ENCODE peak calls at places on chromosomes 11 and 22, in nine cellular contexts. K is dorsolateral prefrontal cortex, X is mesothelial cell of epicardium, M is mammary epithelial cell, A is upper lobe of right lung, I is fibroblast of pulmonary artery, E is HFF-Myc, S is RWPE1, Q is HFFc6. G is an unnamed sample.

GRCh38 chr11:129252621-129253020 is 60.5 kb upstream of the ARHGAP32 start:
- DNase-seq in K (no peak), X (no peak), M (no peak), A (no peak), I (no peak), E (no peak), S (no peak), Q (no peak), G (no peak)

GRCh38 chr11:72635309-72635915 is 38.8 kb downstream of the PDE2A start:
- DNase-seq in K (no peak), X (no peak), M (no peak), A (no peak), I (no peak), E (no peak), S (no peak), Q (no peak), G (no peak)

GRCh38 chr22:44933829-44934735 is 75.7 kb downstream of the PHF21B start:
- DNase-seq in K (no peak), X (no peak), M (no peak), A (no peak), I (no peak), E (no peak), S (no peak), Q (no peak), G (no peak)

GRCh38 chr11:80103149-80103859 is 662.5 kb upstream of the TENM4 start:
- DNase-seq in K (no peak), X (no peak), M (peak), A (no peak), I (peak), E (peak), S (peak), Q (peak), G (no peak)

GRCh38 chr11:130653838-130654601 is 205.6 kb downstream of the ADAMTS15 start:
- DNase-seq in K (peak), X (no peak), M (no peak), A (peak), I (peak), E (no peak), S (no peak), Q (no peak), G (no peak)

GRCh38 chr11:94938399-94939055 is 34.8 kb downstream of the CWC15 start:
- DNase-seq in K (no peak), X (peak), M (no peak), A (no peak), I (peak), E (no peak), S (no peak), Q (peak), G (no peak)

GRCh38 chr11:15842345-15842744 is 514.0 kb downstream of the SOX6 start:
- DNase-seq in K (no peak), X (no peak), M (no peak), A (no peak), I (no peak), E (no peak), S (no peak), Q (no peak), G (no peak)

GRCh38 chr11:40754297-40754696 is 705.2 kb downstream of the LRRC4C start:
- DNase-seq in K (no peak), X (no peak), M (no peak), A (no peak), I (no peak), E (no peak), S (no peak), Q (no peak), G (no peak)

GRCh38 chr22:50528682-50529415 is 963 bp downstream of the TYMP start:
- DNase-seq in K (no peak), X (no peak), M (no peak), A (no peak), I (no peak), E (no peak), S (no peak), Q (no peak), G (no peak)

GRCh38 chr22:19767427-19768380 is 7.1 kb downstream of the TBX1 start:
- DNase-seq in K (no peak), X (no peak), M (no peak), A (no peak), I (no peak), E (no peak), S (no peak), Q (no peak), G (no peak)

GRCh38 chr11:11044137-11044855 is 186.4 kb upstream of the ZBED5 start:
- DNase-seq in K (no peak), X (no peak), M (no peak), A (no peak), I (peak), E (no peak), S (no peak), Q (no peak), G (no peak)

GRCh38 chr11:104926771-104927470 is 28.7 kb upstream of the CASP12 start:
- DNase-seq in K (no peak), X (no peak), M (no peak), A (no peak), I (no peak), E (no peak), S (no peak), Q (no peak), G (no peak)

GRCh38 chr11:65997286-65997685 is 4.7 kb downstream of the EIF1AD start:
- DNase-seq in K (no peak), X (no peak), M (no peak), A (no peak), I (no peak), E (no peak), S (no peak), Q (no peak), G (no peak)

GRCh38 chr11:1628506-1629325 is 859 bp upstream of the KRTAP5-5 start:
- DNase-seq in K (peak), X (peak), M (no peak), A (peak), I (peak), E (no peak), S (peak), Q (no peak), G (peak)

GRCh38 chr11:2584812-2585565 is 114.8 kb downstream of the KCNQ1OT1 start:
- DNase-seq in K (peak), X (no peak), M (no peak), A (peak), I (no peak), E (no peak), S (no peak), Q (no peak), G (peak)

GRCh38 chr11:74577624-74578396 is 14.6 kb upstream of the POLD3 start:
- DNase-seq in K (no peak), X (no peak), M (no peak), A (no peak), I (no peak), E (no peak), S (no peak), Q (no peak), G (no peak)

GRCh38 chr11:68312780-68313573 is 586 bp downstream of the LRP5 start:
- DNase-seq in K (no peak), X (peak), M (no peak), A (peak), I (no peak), E (no peak), S (peak), Q (no peak), G (peak)

GRCh38 chr11:34380696-34381095 is 22.9 kb upstream of the ABTB2 start:
- DNase-seq in K (no peak), X (no peak), M (peak), A (no peak), I (no peak), E (no peak), S (peak), Q (peak), G (no peak)

GRCh38 chr22:35380537-35381423 is at the start of gene HMOX1:
- DNase-seq in K (peak), X (peak), M (peak), A (peak), I (peak), E (peak), S (peak), Q (peak), G (peak)

GRCh38 chr11:17541330-17541885 is 2.8 kb downstream of the USH1C start:
- DNase-seq in K (no peak), X (no peak), M (peak), A (no peak), I (no peak), E (no peak), S (peak), Q (peak), G (no peak)

GRCh38 chr11:693415-693831 is 1.6 kb downstream of the DEAF1 start:
- DNase-seq in K (no peak), X (no peak), M (peak), A (no peak), I (no peak), E (no peak), S (no peak), Q (no peak), G (no peak)

GRCh38 chr11:61513143-61513740 is 4.7 kb downstream of the LRRC10B start:
- DNase-seq in K (no peak), X (no peak), M (no peak), A (no peak), I (no peak), E (no peak), S (no peak), Q (no peak), G (no peak)

GRCh38 chr11:43585877-43586608 is 94.5 kb upstream of the HSD17B12 start:
- DNase-seq in K (no peak), X (no peak), M (no peak), A (no peak), I (no peak), E (no peak), S (no peak), Q (no peak), G (no peak)
- TF ChIP-seq CTCF in K (no peak), X (no peak), M (no peak), A (no peak), I (no peak), E (no peak), S (no peak), Q (no peak), G (no peak)

DNA sequence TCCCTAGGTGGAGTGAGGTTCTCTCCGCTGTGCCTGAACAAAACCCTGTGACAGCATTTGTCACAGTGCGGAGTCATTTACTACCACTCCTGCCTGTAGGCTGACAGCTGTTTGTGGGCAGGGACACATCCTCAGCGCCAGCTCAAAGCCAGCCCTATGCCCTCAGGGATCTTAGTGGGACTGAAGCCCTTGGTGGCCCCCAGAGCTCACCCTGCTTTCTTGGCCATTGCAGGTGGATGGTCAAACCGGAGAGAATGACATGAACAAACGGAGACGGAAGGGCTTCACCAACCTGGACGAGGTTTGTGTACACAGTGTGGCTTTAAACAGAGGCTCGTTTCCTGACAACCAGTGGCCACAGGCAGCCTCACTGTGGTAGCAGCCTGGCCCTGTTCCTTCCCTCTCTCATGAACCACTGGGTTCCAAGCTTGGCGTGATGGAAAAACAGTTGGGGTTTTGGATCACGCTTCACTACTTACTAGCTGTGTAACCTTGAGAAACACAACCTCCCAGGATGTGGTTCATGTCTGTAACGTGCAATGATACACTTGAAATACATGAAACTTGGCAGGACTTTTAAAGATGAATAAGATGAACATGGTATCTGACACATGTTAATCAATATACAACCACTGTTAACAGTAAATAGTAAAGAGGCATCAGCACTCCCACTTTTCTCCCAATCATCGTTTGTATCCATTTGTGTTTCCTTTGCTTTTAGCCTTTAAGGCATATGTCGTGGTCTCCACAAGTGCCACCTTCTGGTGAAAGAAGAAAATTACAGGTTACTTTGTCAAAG is 125.8 kb downstream of the MICAL2 start:
- DNase-seq in K (no peak), X (no peak), M (peak), A (no peak), I (peak), E (peak), S (peak), Q (peak), G (no peak)
- TF ChIP-seq CTCF in K (peak), X (peak), M (peak), A (peak), I (peak), E (peak), S (peak), Q (peak), G (peak)

GRCh38 chr11:13699041-13699440 is 30.6 kb downstream of the FAR1 start:
- DNase-seq in K (no peak), X (no peak), M (no peak), A (no peak), I (no peak), E (no peak), S (no peak), Q (no peak), G (no peak)

GRCh38 chr11:13698147-13698546 is 29.7 kb downstream of the FAR1 start:
- DNase-seq in K (no peak), X (no peak), M (no peak), A (no peak), I (no peak), E (no peak), S (no peak), Q (no peak), G (no peak)

GRCh38 chr11:13697710-13698109 is 29.2 kb downstream of the FAR1 start:
- DNase-seq in K (no peak), X (no peak), M (no peak), A (no peak), I (no peak), E (no peak), S (no peak), Q (no peak), G (no peak)

GRCh38 chr11:13701506-13701905 is 33.0 kb downstream of the FAR1 start:
- DNase-seq in K (no peak), X (no peak), M (no peak), A (no peak), I (no peak), E (no peak), S (no peak), Q (no peak), G (no peak)

DNA sequence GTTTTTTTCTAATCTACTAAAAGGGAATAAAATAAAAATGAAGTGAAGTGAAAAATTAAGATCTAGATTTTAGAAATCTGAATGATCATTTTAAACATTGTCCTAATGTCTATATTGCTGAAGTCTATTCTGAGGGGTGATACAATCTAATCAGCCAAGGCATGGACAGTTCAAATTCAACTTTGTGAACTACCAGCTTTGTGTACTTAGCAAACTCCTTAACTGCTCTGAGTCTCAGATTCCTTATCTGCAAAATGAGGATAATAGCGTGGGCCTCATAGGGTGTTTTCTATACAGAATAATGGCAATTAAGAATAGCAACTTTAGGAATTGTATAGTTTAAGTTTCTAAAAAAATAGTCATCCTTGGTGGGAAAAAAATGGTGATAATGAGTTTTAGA is 31.4 kb downstream of the FAR1 start:
- DNase-seq in K (no peak), X (no peak), M (no peak), A (no peak), I (no peak), E (no peak), S (no peak), Q (no peak), G (no peak)
- TF ChIP-seq CTCF in K (no peak), X (no peak), M (no peak), A (no peak), I (no peak), E (no peak), S (no peak), Q (no peak), G (no peak)

GRCh38 chr11:59102259-59102765 is 4.7 kb upstream of the FAM111B start:
- DNase-seq in K (peak), X (peak), M (peak), A (peak), I (peak), E (no peak), S (peak), Q (peak), G (peak)

DNA sequence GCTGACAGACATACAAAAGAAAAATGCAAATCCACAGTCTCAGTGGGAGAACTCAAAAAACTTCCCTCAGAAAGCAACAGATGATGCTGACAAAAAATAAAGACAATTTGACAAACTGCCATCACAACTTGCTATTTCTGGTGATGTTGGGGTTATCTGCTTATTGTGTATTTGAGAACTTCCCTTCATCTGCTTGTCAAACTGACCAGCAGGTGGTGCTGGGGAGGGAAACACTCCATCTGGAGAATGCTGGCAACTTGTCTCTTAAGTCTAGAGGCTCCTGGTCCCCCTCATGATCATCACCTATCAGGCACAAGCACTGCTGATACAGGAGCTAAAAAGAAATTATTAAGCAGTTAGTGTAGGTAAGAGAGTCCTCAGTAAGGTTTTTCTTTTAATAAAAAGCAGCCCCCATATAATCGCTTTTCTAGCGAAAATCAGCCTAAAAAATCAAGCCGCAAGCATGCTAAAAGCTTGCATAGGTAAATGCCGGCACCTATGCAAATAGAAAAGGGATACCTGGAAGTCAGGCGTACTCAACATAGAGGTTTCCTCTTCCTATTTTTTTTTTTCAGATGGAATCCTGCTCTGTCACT is 9.8 kb upstream of the FAM111B start:
- DNase-seq in K (no peak), X (peak), M (peak), A (peak), I (peak), E (peak), S (peak), Q (peak), G (no peak)
- TF ChIP-seq CTCF in K (peak), X (peak), M (peak), A (peak), I (peak), E (peak), S (peak), Q (peak), G (no peak)

G was measured in activated B cell treated with CpG ODN at 0.5 μM for 24 hours.